ENCODE peak calls at places on chromosomes 7 and 10, in eight cellular contexts. One of them, this sample, is unnamed.

GRCh38 chr10:14547826-14548225 is 217.1 kb upstream of the FRMD4A start:
- DNase-seq in T-cell: no peak
- DNase-seq in GM20000: no peak
- DNase-seq in H9: no peak
- DNase-seq in DND-41: no peak
- DNase-seq in stimulated activated CD4-positive, alpha-beta T cell treated with anti-CD3 and anti-CD28 coated beads, Interleukin-12 subunit alpha, Interleukin-12 subunit beta, amount 100 ng/mL, for 24 hours: no peak
- DNase-seq in bronchial epithelial cell: no peak
- DNase-seq in NCI-H82: peak
- DNase-seq in this sample: no peak

GRCh38 chr10:95504187-95504800 is 56.9 kb downstream of the SORBS1 start:
- DNase-seq in GM20000: no peak
- DNase-seq in bronchial epithelial cell: peak
- DNase-seq in NCI-H82: no peak
- DNase-seq in H9: no peak
- DNase-seq in stimulated activated CD4-positive, alpha-beta T cell treated with anti-CD3 and anti-CD28 coated beads, Interleukin-12 subunit alpha, Interleukin-12 subunit beta, amount 100 ng/mL, for 24 hours: no peak
- DNase-seq in DND-41: no peak
- DNase-seq in T-cell: no peak
- DNase-seq in this sample: no peak

GRCh38 chr7:104111294-104111693 is 96.5 kb downstream of the ORC5 start:
- DNase-seq in NCI-H82: peak
- DNase-seq in T-cell: no peak
- DNase-seq in stimulated activated CD4-positive, alpha-beta T cell treated with anti-CD3 and anti-CD28 coated beads, Interleukin-12 subunit alpha, Interleukin-12 subunit beta, amount 100 ng/mL, for 24 hours: no peak
- DNase-seq in GM20000: no peak
- DNase-seq in H9: no peak
- DNase-seq in DND-41: no peak
- DNase-seq in bronchial epithelial cell: no peak
- DNase-seq in this sample: no peak

GRCh38 chr7:35003679-35004278 is 33.5 kb downstream of the DPY19L1 start:
- DNase-seq in stimulated activated CD4-positive, alpha-beta T cell treated with anti-CD3 and anti-CD28 coated beads, Interleukin-12 subunit alpha, Interleukin-12 subunit beta, amount 100 ng/mL, for 24 hours: no peak
- DNase-seq in H9: no peak
- DNase-seq in DND-41: no peak
- DNase-seq in bronchial epithelial cell: peak
- DNase-seq in T-cell: no peak
- DNase-seq in NCI-H82: peak
- DNase-seq in GM20000: no peak
- DNase-seq in this sample: no peak

GRCh38 chr7:27148776-27149641 is 1.4 kb upstream of the HOXA6 start:
- DNase-seq in stimulated activated CD4-positive, alpha-beta T cell treated with anti-CD3 and anti-CD28 coated beads, Interleukin-12 subunit alpha, Interleukin-12 subunit beta, amount 100 ng/mL, for 24 hours: no peak
- DNase-seq in T-cell: no peak
- DNase-seq in H9: no peak
- DNase-seq in bronchial epithelial cell: no peak
- DNase-seq in DND-41: no peak
- DNase-seq in GM20000: no peak
- DNase-seq in NCI-H82: peak
- DNase-seq in this sample: no peak

GRCh38 chr7:120404042-120404441 is 131.1 kb downstream of the KCND2 start:
- DNase-seq in T-cell: no peak
- DNase-seq in NCI-H82: no peak
- DNase-seq in DND-41: no peak
- DNase-seq in H9: no peak
- DNase-seq in stimulated activated CD4-positive, alpha-beta T cell treated with anti-CD3 and anti-CD28 coated beads, Interleukin-12 subunit alpha, Interleukin-12 subunit beta, amount 100 ng/mL, for 24 hours: no peak
- DNase-seq in GM20000: no peak
- DNase-seq in bronchial epithelial cell: peak
- DNase-seq in this sample: no peak

GRCh38 chr10:101071266-101071884 is 9.6 kb downstream of the KAZALD1 start:
- DNase-seq in DND-41: no peak
- DNase-seq in bronchial epithelial cell: peak
- DNase-seq in H9: no peak
- DNase-seq in NCI-H82: no peak
- DNase-seq in stimulated activated CD4-positive, alpha-beta T cell treated with anti-CD3 and anti-CD28 coated beads, Interleukin-12 subunit alpha, Interleukin-12 subunit beta, amount 100 ng/mL, for 24 hours: no peak
- DNase-seq in T-cell: no peak
- DNase-seq in GM20000: no peak
- DNase-seq in this sample: no peak

GRCh38 chr7:116632349-116632748 is 39.6 kb upstream of the MET start:
- DNase-seq in H9: no peak
- DNase-seq in GM20000: no peak
- DNase-seq in bronchial epithelial cell: no peak
- DNase-seq in NCI-H82: no peak
- DNase-seq in DND-41: no peak
- DNase-seq in stimulated activated CD4-positive, alpha-beta T cell treated with anti-CD3 and anti-CD28 coated beads, Interleukin-12 subunit alpha, Interleukin-12 subunit beta, amount 100 ng/mL, for 24 hours: no peak
- DNase-seq in T-cell: no peak
- DNase-seq in this sample: no peak

GRCh38 chr10:26869528-26869927 is 8.8 kb upstream of the ABI1 start:
- DNase-seq in stimulated activated CD4-positive, alpha-beta T cell treated with anti-CD3 and anti-CD28 coated beads, Interleukin-12 subunit alpha, Interleukin-12 subunit beta, amount 100 ng/mL, for 24 hours: no peak
- DNase-seq in T-cell: no peak
- DNase-seq in NCI-H82: no peak
- DNase-seq in H9: no peak
- DNase-seq in DND-41: no peak
- DNase-seq in bronchial epithelial cell: peak
- DNase-seq in GM20000: no peak
- DNase-seq in this sample: no peak

GRCh38 chr7:132113536-132114409 is 462.5 kb downstream of the PLXNA4 start:
- DNase-seq in stimulated activated CD4-positive, alpha-beta T cell treated with anti-CD3 and anti-CD28 coated beads, Interleukin-12 subunit alpha, Interleukin-12 subunit beta, amount 100 ng/mL, for 24 hours: no peak
- DNase-seq in H9: peak
- DNase-seq in NCI-H82: no peak
- DNase-seq in GM20000: no peak
- DNase-seq in bronchial epithelial cell: no peak
- DNase-seq in DND-41: no peak
- DNase-seq in T-cell: no peak
- DNase-seq in this sample: no peak

GRCh38 chr10:43867667-43868361 is 219.1 kb upstream of the ZNF32 start:
- DNase-seq in GM20000: no peak
- DNase-seq in stimulated activated CD4-positive, alpha-beta T cell treated with anti-CD3 and anti-CD28 coated beads, Interleukin-12 subunit alpha, Interleukin-12 subunit beta, amount 100 ng/mL, for 24 hours: no peak
- DNase-seq in H9: no peak
- DNase-seq in DND-41: no peak
- DNase-seq in NCI-H82: no peak
- DNase-seq in bronchial epithelial cell: no peak
- DNase-seq in T-cell: no peak
- DNase-seq in this sample: no peak

GRCh38 chr7:101172854-101173751 is 7.0 kb downstream of the NAT16 start:
- DNase-seq in T-cell: no peak
- DNase-seq in stimulated activated CD4-positive, alpha-beta T cell treated with anti-CD3 and anti-CD28 coated beads, Interleukin-12 subunit alpha, Interleukin-12 subunit beta, amount 100 ng/mL, for 24 hours: no peak
- DNase-seq in NCI-H82: no peak
- DNase-seq in DND-41: no peak
- DNase-seq in bronchial epithelial cell: peak
- DNase-seq in GM20000: no peak
- DNase-seq in H9: peak
- DNase-seq in this sample: no peak

GRCh38 chr10:66928791-66929190 is 3.0 kb downstream of the LRRTM3 start:
- DNase-seq in stimulated activated CD4-positive, alpha-beta T cell treated with anti-CD3 and anti-CD28 coated beads, Interleukin-12 subunit alpha, Interleukin-12 subunit beta, amount 100 ng/mL, for 24 hours: no peak
- DNase-seq in NCI-H82: no peak
- DNase-seq in DND-41: no peak
- DNase-seq in H9: no peak
- DNase-seq in GM20000: no peak
- DNase-seq in bronchial epithelial cell: no peak
- DNase-seq in T-cell: no peak
- DNase-seq in this sample: no peak

GRCh38 chr7:22110227-22110839 is 164.6 kb upstream of the CDCA7L start:
- DNase-seq in bronchial epithelial cell: peak
- DNase-seq in T-cell: peak
- DNase-seq in H9: peak
- DNase-seq in DND-41: peak
- DNase-seq in GM20000: peak
- DNase-seq in stimulated activated CD4-positive, alpha-beta T cell treated with anti-CD3 and anti-CD28 coated beads, Interleukin-12 subunit alpha, Interleukin-12 subunit beta, amount 100 ng/mL, for 24 hours: peak
- DNase-seq in NCI-H82: peak
- DNase-seq in this sample: peak

GRCh38 chr7:20310963-20311742 is 19.5 kb upstream of the ITGB8 start:
- DNase-seq in GM20000: no peak
- DNase-seq in stimulated activated CD4-positive, alpha-beta T cell treated with anti-CD3 and anti-CD28 coated beads, Interleukin-12 subunit alpha, Interleukin-12 subunit beta, amount 100 ng/mL, for 24 hours: no peak
- DNase-seq in bronchial epithelial cell: peak
- DNase-seq in DND-41: no peak
- DNase-seq in H9: no peak
- DNase-seq in NCI-H82: peak
- DNase-seq in T-cell: no peak
- DNase-seq in this sample: no peak

GRCh38 chr10:126062132-126063032 is 166.0 kb downstream of the FANK1 start:
- DNase-seq in T-cell: no peak
- DNase-seq in stimulated activated CD4-positive, alpha-beta T cell treated with anti-CD3 and anti-CD28 coated beads, Interleukin-12 subunit alpha, Interleukin-12 subunit beta, amount 100 ng/mL, for 24 hours: no peak
- DNase-seq in GM20000: no peak
- DNase-seq in DND-41: no peak
- DNase-seq in H9: no peak
- DNase-seq in NCI-H82: no peak
- DNase-seq in bronchial epithelial cell: peak
- DNase-seq in this sample: no peak

GRCh38 chr10:89029785-89030437 is 39.3 kb downstream of the FAS start:
- DNase-seq in H9: peak
- DNase-seq in GM20000: peak
- DNase-seq in NCI-H82: peak
- DNase-seq in DND-41: peak
- DNase-seq in T-cell: peak
- DNase-seq in bronchial epithelial cell: peak
- DNase-seq in stimulated activated CD4-positive, alpha-beta T cell treated with anti-CD3 and anti-CD28 coated beads, Interleukin-12 subunit alpha, Interleukin-12 subunit beta, amount 100 ng/mL, for 24 hours: peak
- DNase-seq in this sample: peak

GRCh38 chr7:126696639-126697038 is 556.1 kb downstream of the GRM8 start:
- DNase-seq in stimulated activated CD4-positive, alpha-beta T cell treated with anti-CD3 and anti-CD28 coated beads, Interleukin-12 subunit alpha, Interleukin-12 subunit beta, amount 100 ng/mL, for 24 hours: no peak
- DNase-seq in H9: no peak
- DNase-seq in NCI-H82: peak
- DNase-seq in T-cell: no peak
- DNase-seq in DND-41: no peak
- DNase-seq in GM20000: peak
- DNase-seq in bronchial epithelial cell: no peak
- DNase-seq in this sample: peak

GRCh38 chr10:34994565-34995142 is 95.5 kb downstream of the CUL2 start:
- DNase-seq in bronchial epithelial cell: peak
- DNase-seq in stimulated activated CD4-positive, alpha-beta T cell treated with anti-CD3 and anti-CD28 coated beads, Interleukin-12 subunit alpha, Interleukin-12 subunit beta, amount 100 ng/mL, for 24 hours: peak
- DNase-seq in DND-41: peak
- DNase-seq in GM20000: peak
- DNase-seq in NCI-H82: peak
- DNase-seq in H9: peak
- DNase-seq in T-cell: no peak
- DNase-seq in this sample: peak

GRCh38 chr10:81145975-81146374 is 608.3 kb downstream of the SH2D4B start:
- DNase-seq in GM20000: no peak
- DNase-seq in H9: no peak
- DNase-seq in NCI-H82: no peak
- DNase-seq in DND-41: no peak
- DNase-seq in T-cell: no peak
- DNase-seq in bronchial epithelial cell: no peak
- DNase-seq in stimulated activated CD4-positive, alpha-beta T cell treated with anti-CD3 and anti-CD28 coated beads, Interleukin-12 subunit alpha, Interleukin-12 subunit beta, amount 100 ng/mL, for 24 hours: no peak
- DNase-seq in this sample: no peak

GRCh38 chr10:75624632-75625031 is 193.2 kb downstream of the LRMDA start:
- DNase-seq in NCI-H82: no peak
- DNase-seq in DND-41: no peak
- DNase-seq in H9: no peak
- DNase-seq in T-cell: no peak
- DNase-seq in bronchial epithelial cell: no peak
- DNase-seq in stimulated activated CD4-positive, alpha-beta T cell treated with anti-CD3 and anti-CD28 coated beads, Interleukin-12 subunit alpha, Interleukin-12 subunit beta, amount 100 ng/mL, for 24 hours: no peak
- DNase-seq in GM20000: no peak
- DNase-seq in this sample: no peak

GRCh38 chr7:2738110-2738509 is 50.1 kb downstream of the AMZ1 start:
- DNase-seq in GM20000: no peak
- DNase-seq in DND-41: no peak
- DNase-seq in NCI-H82: no peak
- DNase-seq in stimulated activated CD4-positive, alpha-beta T cell treated with anti-CD3 and anti-CD28 coated beads, Interleukin-12 subunit alpha, Interleukin-12 subunit beta, amount 100 ng/mL, for 24 hours: no peak
- DNase-seq in T-cell: no peak
- DNase-seq in bronchial epithelial cell: no peak
- DNase-seq in H9: peak
- DNase-seq in this sample: no peak

GRCh38 chr10:118873080-118873737 is 118.4 kb upstream of the CACUL1 start:
- DNase-seq in DND-41: no peak
- DNase-seq in H9: no peak
- DNase-seq in bronchial epithelial cell: peak
- DNase-seq in stimulated activated CD4-positive, alpha-beta T cell treated with anti-CD3 and anti-CD28 coated beads, Interleukin-12 subunit alpha, Interleukin-12 subunit beta, amount 100 ng/mL, for 24 hours: no peak
- DNase-seq in GM20000: no peak
- DNase-seq in NCI-H82: no peak
- DNase-seq in T-cell: no peak
- DNase-seq in this sample: no peak

GRCh38 chr7:133675510-133676218 is 422.8 kb downstream of the EXOC4 start:
- DNase-seq in H9: no peak
- DNase-seq in GM20000: no peak
- DNase-seq in DND-41: no peak
- DNase-seq in bronchial epithelial cell: peak
- DNase-seq in stimulated activated CD4-positive, alpha-beta T cell treated with anti-CD3 and anti-CD28 coated beads, Interleukin-12 subunit alpha, Interleukin-12 subunit beta, amount 100 ng/mL, for 24 hours: no peak
- DNase-seq in T-cell: no peak
- DNase-seq in NCI-H82: no peak
- DNase-seq in this sample: no peak

GRCh38 chr7:155190608-155191536 is 106.8 kb upstream of the INSIG1 start:
- DNase-seq in stimulated activated CD4-positive, alpha-beta T cell treated with anti-CD3 and anti-CD28 coated beads, Interleukin-12 subunit alpha, Interleukin-12 subunit beta, amount 100 ng/mL, for 24 hours: peak
- DNase-seq in NCI-H82: peak
- DNase-seq in GM20000: peak
- DNase-seq in bronchial epithelial cell: no peak
- DNase-seq in T-cell: no peak
- DNase-seq in DND-41: peak
- DNase-seq in H9: peak
- DNase-seq in this sample: peak

GRCh38 chr7:32264667-32265284 is 194.6 kb upstream of the PDE1C start:
- DNase-seq in bronchial epithelial cell: no peak
- DNase-seq in H9: no peak
- DNase-seq in stimulated activated CD4-positive, alpha-beta T cell treated with anti-CD3 and anti-CD28 coated beads, Interleukin-12 subunit alpha, Interleukin-12 subunit beta, amount 100 ng/mL, for 24 hours: no peak
- DNase-seq in T-cell: no peak
- DNase-seq in DND-41: no peak
- DNase-seq in NCI-H82: no peak
- DNase-seq in GM20000: no peak
- DNase-seq in this sample: no peak

GRCh38 chr10:110357252-110357780 is 52.6 kb upstream of the SMNDC1 start:
- DNase-seq in DND-41: no peak
- DNase-seq in T-cell: peak
- DNase-seq in H9: no peak
- DNase-seq in NCI-H82: no peak
- DNase-seq in GM20000: peak
- DNase-seq in stimulated activated CD4-positive, alpha-beta T cell treated with anti-CD3 and anti-CD28 coated beads, Interleukin-12 subunit alpha, Interleukin-12 subunit beta, amount 100 ng/mL, for 24 hours: peak
- DNase-seq in bronchial epithelial cell: peak
- DNase-seq in this sample: peak

GRCh38 chr10:104689547-104689946 is 48.5 kb downstream of the SORCS3 start:
- DNase-seq in T-cell: no peak
- DNase-seq in stimulated activated CD4-positive, alpha-beta T cell treated with anti-CD3 and anti-CD28 coated beads, Interleukin-12 subunit alpha, Interleukin-12 subunit beta, amount 100 ng/mL, for 24 hours: no peak
- DNase-seq in GM20000: no peak
- DNase-seq in NCI-H82: no peak
- DNase-seq in H9: no peak
- DNase-seq in bronchial epithelial cell: no peak
- DNase-seq in DND-41: no peak
- DNase-seq in this sample: no peak

GRCh38 chr7:130890176-130891020 is 156.4 kb upstream of the KLF14 start:
- DNase-seq in T-cell: no peak
- DNase-seq in H9: no peak
- DNase-seq in bronchial epithelial cell: no peak
- DNase-seq in NCI-H82: no peak
- DNase-seq in DND-41: no peak
- DNase-seq in stimulated activated CD4-positive, alpha-beta T cell treated with anti-CD3 and anti-CD28 coated beads, Interleukin-12 subunit alpha, Interleukin-12 subunit beta, amount 100 ng/mL, for 24 hours: no peak
- DNase-seq in GM20000: no peak
- DNase-seq in this sample: no peak

GRCh38 chr7:51314726-51315125 is 1.9 kb downstream of the COBL start:
- DNase-seq in DND-41: no peak
- DNase-seq in H9: no peak
- DNase-seq in GM20000: no peak
- DNase-seq in NCI-H82: peak
- DNase-seq in stimulated activated CD4-positive, alpha-beta T cell treated with anti-CD3 and anti-CD28 coated beads, Interleukin-12 subunit alpha, Interleukin-12 subunit beta, amount 100 ng/mL, for 24 hours: no peak
- DNase-seq in T-cell: no peak
- DNase-seq in bronchial epithelial cell: no peak
- DNase-seq in this sample: no peak

GRCh38 chr10:99450624-99451498 is 20.4 kb upstream of the GOT1 start:
- DNase-seq in stimulated activated CD4-positive, alpha-beta T cell treated with anti-CD3 and anti-CD28 coated beads, Interleukin-12 subunit alpha, Interleukin-12 subunit beta, amount 100 ng/mL, for 24 hours: no peak
- DNase-seq in bronchial epithelial cell: no peak
- DNase-seq in GM20000: no peak
- DNase-seq in H9: no peak
- DNase-seq in DND-41: no peak
- DNase-seq in T-cell: no peak
- DNase-seq in NCI-H82: peak
- DNase-seq in this sample: no peak

GRCh38 chr10:65126288-65126687 is 1605.1 kb downstream of the REEP3 start:
- DNase-seq in NCI-H82: no peak
- DNase-seq in GM20000: no peak
- DNase-seq in DND-41: no peak
- DNase-seq in stimulated activated CD4-positive, alpha-beta T cell treated with anti-CD3 and anti-CD28 coated beads, Interleukin-12 subunit alpha, Interleukin-12 subunit beta, amount 100 ng/mL, for 24 hours: no peak
- DNase-seq in T-cell: no peak
- DNase-seq in bronchial epithelial cell: no peak
- DNase-seq in H9: no peak
- DNase-seq in this sample: no peak